ENCODE peak calls at places on chromosomes 6 and 20, in eight cellular contexts. H is uterus; Q is psoas muscle; O is GM12878; U is left ventricle myocardium inferior; N is CD4-positive, CD25-positive, alpha-beta regulatory T cell; V is SJSA1; W is GM23248. E is an unnamed sample.

GRCh38 chr6:155943635-155944034 is 488.0 kb upstream of the NOX3 start:
- DNase-seq in H (no peak), Q (no peak), O (no peak), U (no peak), N (no peak), V (no peak), W (peak), E (no peak)

GRCh38 chr6:146857960-146858308 is 259.2 kb downstream of the ADGB start:
- DNase-seq in H (no peak), Q (no peak), O (no peak), U (no peak), N (no peak), V (no peak), W (no peak), E (no peak)

GRCh38 chr20:58237318-58238182 is 9.1 kb upstream of the ANKRD60 start:
- DNase-seq in H (no peak), Q (no peak), O (no peak), U (no peak), N (no peak), V (no peak), W (peak), E (no peak)

GRCh38 chr6:69795469-69796080 is 1.2 kb downstream of the LMBRD1 start:
- DNase-seq in H (no peak), Q (no peak), O (no peak), U (no peak), N (no peak), V (no peak), W (peak), E (no peak)

GRCh38 chr6:38234934-38235678 is 404.6 kb downstream of the BTBD9 start:
- DNase-seq in H (no peak), Q (no peak), O (peak), U (no peak), N (no peak), V (no peak), W (no peak), E (no peak)

GRCh38 chr6:12602342-12602741 is 114.2 kb upstream of the PHACTR1 start:
- DNase-seq in H (no peak), Q (no peak), O (no peak), U (no peak), N (no peak), V (no peak), W (peak), E (no peak)

GRCh38 chr20:63033635-63034510 is 27.1 kb upstream of the BHLHE23 start:
- DNase-seq in H (no peak), Q (peak), O (no peak), U (peak), N (no peak), V (no peak), W (no peak), E (no peak)

GRCh38 chr20:10508060-10508459 is 73.0 kb downstream of the SLX4IP start:
- DNase-seq in H (no peak), Q (no peak), O (no peak), U (no peak), N (no peak), V (no peak), W (peak), E (no peak)

GRCh38 chr6:150119256-150119655 is 23.6 kb upstream of the PPP1R14C start:
- DNase-seq in H (no peak), Q (no peak), O (no peak), U (no peak), N (no peak), V (no peak), W (peak), E (no peak)

GRCh38 chr6:138769102-138769676 is 4.4 kb upstream of the CCDC28A start:
- DNase-seq in H (no peak), Q (no peak), O (no peak), U (no peak), N (no peak), V (no peak), W (no peak), E (no peak)

GRCh38 chr6:21648475-21649050 is 55.0 kb downstream of the SOX4 start:
- DNase-seq in H (no peak), Q (no peak), O (no peak), U (no peak), N (no peak), V (no peak), W (no peak), E (no peak)

GRCh38 chr6:150325093-150325772 is 43.6 kb upstream of the IYD start:
- DNase-seq in H (no peak), Q (no peak), O (no peak), U (no peak), N (no peak), V (no peak), W (no peak), E (no peak)

GRCh38 chr6:36368921-36369880 is 18.3 kb downstream of the ETV7 start:
- DNase-seq in H (no peak), Q (peak), O (no peak), U (no peak), N (no peak), V (no peak), W (peak), E (no peak)

GRCh38 chr6:22928775-22929174 is 359.4 kb downstream of the HDGFL1 start:
- DNase-seq in H (no peak), Q (no peak), O (no peak), U (no peak), N (no peak), V (no peak), W (no peak), E (no peak)

GRCh38 chr6:33988121-33989015 is 157.5 kb downstream of the GRM4 start:
- DNase-seq in H (peak), Q (no peak), O (no peak), U (no peak), N (no peak), V (peak), W (no peak), E (no peak)

GRCh38 chr20:19688031-19688806 is 69.8 kb upstream of the RIN2 start:
- DNase-seq in H (peak), Q (peak), O (no peak), U (peak), N (no peak), V (peak), W (peak), E (peak)

GRCh38 chr6:34414999-34415858 is 10.6 kb downstream of the RPS10 start:
- DNase-seq in H (peak), Q (no peak), O (no peak), U (no peak), N (peak), V (no peak), W (peak), E (peak)

GRCh38 chr6:16766836-16767745 is 5.8 kb upstream of the ATXN1 start:
- DNase-seq in H (no peak), Q (no peak), O (no peak), U (no peak), N (no peak), V (peak), W (peak), E (no peak)

GRCh38 chr6:162157157-162157556 is 570.4 kb downstream of the PRKN start:
- DNase-seq in H (no peak), Q (no peak), O (peak), U (no peak), N (no peak), V (no peak), W (no peak), E (no peak)

GRCh38 chr20:64111841-64112641 is 4.7 kb upstream of the NPBWR2 start:
- DNase-seq in H (no peak), Q (peak), O (no peak), U (peak), N (no peak), V (peak), W (no peak), E (no peak)

GRCh38 chr6:143399176-143399575 is 51.3 kb downstream of the ADAT2 start:
- DNase-seq in H (no peak), Q (no peak), O (no peak), U (no peak), N (no peak), V (no peak), W (no peak), E (no peak)

GRCh38 chr6:158752613-158753012 is 66.6 kb downstream of the EZR start:
- DNase-seq in H (no peak), Q (no peak), O (no peak), U (peak), N (no peak), V (no peak), W (peak), E (peak)

GRCh38 chr6:168331058-168331457 is 11.5 kb upstream of the DACT2 start:
- DNase-seq in H (no peak), Q (no peak), O (no peak), U (no peak), N (no peak), V (no peak), W (no peak), E (no peak)

GRCh38 chr6:167424060-167424673 is 99.3 kb downstream of the TTLL2 start:
- DNase-seq in H (no peak), Q (no peak), O (no peak), U (no peak), N (no peak), V (no peak), W (no peak), E (no peak)

GRCh38 chr6:33731751-33732282 is 14.9 kb downstream of the IP6K3 start:
- DNase-seq in H (no peak), Q (peak), O (no peak), U (no peak), N (no peak), V (no peak), W (no peak), E (no peak)

GRCh38 chr6:17638212-17638611 is 38.1 kb downstream of the FAM8A1 start:
- DNase-seq in H (no peak), Q (no peak), O (no peak), U (no peak), N (no peak), V (no peak), W (no peak), E (no peak)

GRCh38 chr6:36807750-36808149 is 31.5 kb downstream of the CPNE5 start:
- DNase-seq in H (no peak), Q (no peak), O (no peak), U (no peak), N (no peak), V (no peak), W (no peak), E (no peak)

GRCh38 chr6:87905101-87905517 is 142.5 kb upstream of the SPACA1 start:
- DNase-seq in H (no peak), Q (no peak), O (peak), U (no peak), N (no peak), V (no peak), W (no peak), E (no peak)

GRCh38 chr6:25670793-25671513 is 18.9 kb downstream of the SCGN start:
- DNase-seq in H (no peak), Q (no peak), O (no peak), U (no peak), N (no peak), V (no peak), W (peak), E (no peak)

GRCh38 chr6:39484276-39484675 is 161.8 kb upstream of the KCNK16 start:
- DNase-seq in H (no peak), Q (no peak), O (no peak), U (no peak), N (no peak), V (no peak), W (no peak), E (no peak)

DNA sequence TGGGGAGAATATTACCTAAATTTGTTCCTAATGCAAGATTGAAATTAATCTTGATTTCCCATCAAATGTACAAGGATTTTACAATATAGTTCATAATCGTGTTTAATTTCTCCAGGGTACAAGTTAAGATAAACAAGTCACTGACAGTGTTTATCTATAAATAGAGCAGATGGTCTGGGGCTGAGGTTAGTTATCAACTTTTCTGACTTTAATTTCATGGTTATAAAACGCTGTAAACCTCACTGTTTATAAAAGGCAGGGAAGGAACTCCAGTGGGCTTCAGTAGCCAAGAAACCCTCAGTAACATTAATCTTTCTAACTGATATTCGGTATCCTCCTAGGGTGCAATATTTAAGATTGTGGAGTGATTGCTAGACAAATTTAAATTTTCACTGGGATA is 68.6 kb downstream of the GFRAL start:
- DNase-seq in H (no peak), Q (no peak), O (no peak), U (no peak), N (no peak), V (no peak), W (no peak), E (no peak)
- H3K27ac ChIP-seq in H (no peak), Q (no peak), O (no peak), U (no peak), N (no peak), V (no peak), W (no peak), E (no peak)

GRCh38 chr20:12327205-12327604 is 409.5 kb downstream of the BTBD3 start:
- DNase-seq in H (no peak), Q (no peak), O (no peak), U (no peak), N (no peak), V (no peak), W (no peak), E (no peak)
- H3K27ac ChIP-seq in H (no peak), Q (no peak), O (no peak), U (no peak), N (no peak), V (no peak), W (no peak), E (no peak)

GRCh38 chr6:132054525-132054924 is 103.4 kb upstream of the CCN2 start:
- DNase-seq in H (no peak), Q (no peak), O (no peak), U (no peak), N (no peak), V (no peak), W (peak), E (no peak)
- H3K27ac ChIP-seq in H (no peak), Q (no peak), O (no peak), U (no peak), N (no peak), V (peak), W (peak), E (no peak)

DNA sequence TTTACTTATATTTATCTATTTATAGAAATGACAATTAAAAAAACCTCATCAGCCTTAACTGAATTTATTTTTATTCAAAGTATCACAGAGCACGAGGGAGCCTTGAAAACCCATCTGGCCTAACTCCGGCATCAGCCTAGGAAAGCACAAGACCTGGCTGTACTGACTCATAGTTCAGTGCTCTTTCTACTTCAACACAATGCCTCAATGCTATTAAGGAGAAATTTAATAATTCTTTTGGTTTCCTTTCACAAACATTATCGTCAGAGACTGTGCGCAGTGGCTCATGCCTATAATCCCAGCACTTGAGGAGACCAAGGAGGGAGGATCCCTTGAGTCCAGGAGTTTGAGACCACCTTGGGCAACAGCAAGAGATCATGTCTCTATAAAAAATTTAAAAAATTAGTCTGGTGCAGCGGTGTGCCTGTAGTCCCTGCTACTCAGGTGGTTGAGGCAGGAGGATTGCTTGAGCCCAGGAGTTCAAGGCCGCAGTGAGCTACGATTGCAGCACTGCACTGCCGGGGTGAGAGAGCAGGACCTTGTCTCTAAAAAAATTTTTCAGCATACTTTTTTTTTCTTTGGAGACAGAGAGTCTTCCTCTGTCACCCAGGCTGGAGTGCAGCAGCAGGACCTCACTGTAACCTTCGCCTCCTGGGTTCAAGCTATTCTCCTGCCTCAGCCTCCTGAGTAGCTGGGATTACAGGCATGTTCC is 1.9 kb upstream of the SASH1 start:
- DNase-seq in H (no peak), Q (no peak), O (no peak), U (no peak), N (no peak), V (no peak), W (no peak), E (no peak)
- H3K27ac ChIP-seq in H (peak), Q (peak), O (no peak), U (peak), N (no peak), V (no peak), W (no peak), E (no peak)

GRCh38 chr6:140909156-140909555 is 1223.6 kb upstream of the GJE1 start:
- DNase-seq in H (no peak), Q (no peak), O (no peak), U (no peak), N (no peak), V (no peak), W (peak), E (no peak)
- H3K27ac ChIP-seq in H (no peak), Q (no peak), O (no peak), U (no peak), N (no peak), V (no peak), W (peak), E (no peak)

GRCh38 chr20:53914091-53914860 is 156.1 kb downstream of the BCAS1 start:
- DNase-seq in H (no peak), Q (no peak), O (no peak), U (no peak), N (no peak), V (no peak), W (peak), E (no peak)
- H3K27ac ChIP-seq in H (peak), Q (peak), O (peak), U (peak), N (no peak), V (peak), W (peak), E (peak)

DNA sequence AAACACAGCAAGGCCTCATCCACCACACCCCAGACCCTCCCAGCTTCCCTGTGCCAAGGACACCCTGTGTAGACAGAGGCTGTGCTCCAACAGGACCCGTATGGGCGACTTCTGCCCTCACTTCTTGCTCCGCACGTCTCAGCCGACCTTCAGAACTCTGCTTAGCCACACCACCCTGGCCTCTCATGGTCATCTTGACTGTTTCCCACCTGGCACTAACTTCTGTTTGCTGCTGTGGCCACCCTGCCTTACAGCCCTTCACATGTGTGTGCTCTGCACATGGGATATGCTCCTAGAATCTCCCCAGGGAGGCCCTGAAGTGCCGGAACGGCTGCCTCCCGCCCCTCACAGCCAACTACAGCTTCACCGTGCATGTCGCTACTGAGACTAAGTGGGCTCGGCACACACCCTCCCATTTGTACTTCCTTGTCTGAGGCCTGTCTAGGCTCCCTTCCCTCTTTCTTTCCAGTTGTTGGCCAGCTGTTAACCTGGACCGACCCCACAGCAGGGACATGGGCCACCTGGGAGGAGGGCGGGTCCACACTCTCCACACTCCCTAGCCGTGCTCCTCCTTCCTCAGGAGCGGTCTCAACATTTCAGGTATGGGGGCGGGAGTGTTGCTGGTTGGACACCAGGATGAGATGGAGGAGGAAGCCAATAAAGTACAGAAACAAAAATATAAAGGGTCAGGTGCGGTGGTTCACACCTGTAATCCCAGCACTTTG is 69.6 kb downstream of the PYGB start:
- DNase-seq in H (no peak), Q (no peak), O (no peak), U (no peak), N (no peak), V (no peak), W (no peak), E (no peak)
- H3K27ac ChIP-seq in H (no peak), Q (no peak), O (peak), U (peak), N (no peak), V (no peak), W (no peak), E (peak)

GRCh38 chr6:6703720-6704422 is 115.4 kb downstream of the LY86 start:
- DNase-seq in H (peak), Q (no peak), O (no peak), U (no peak), N (no peak), V (no peak), W (no peak), E (no peak)

GRCh38 chr6:6707143-6707542 is 118.6 kb downstream of the LY86 start:
- DNase-seq in H (no peak), Q (no peak), O (no peak), U (no peak), N (no peak), V (no peak), W (no peak), E (no peak)

GRCh38 chr6:6701864-6702263 is 113.3 kb downstream of the LY86 start:
- DNase-seq in H (peak), Q (no peak), O (no peak), U (no peak), N (no peak), V (no peak), W (peak), E (no peak)

GRCh38 chr6:6705061-6705425 is 116.5 kb downstream of the LY86 start:
- DNase-seq in H (no peak), Q (no peak), O (no peak), U (no peak), N (no peak), V (no peak), W (no peak), E (no peak)

DNA sequence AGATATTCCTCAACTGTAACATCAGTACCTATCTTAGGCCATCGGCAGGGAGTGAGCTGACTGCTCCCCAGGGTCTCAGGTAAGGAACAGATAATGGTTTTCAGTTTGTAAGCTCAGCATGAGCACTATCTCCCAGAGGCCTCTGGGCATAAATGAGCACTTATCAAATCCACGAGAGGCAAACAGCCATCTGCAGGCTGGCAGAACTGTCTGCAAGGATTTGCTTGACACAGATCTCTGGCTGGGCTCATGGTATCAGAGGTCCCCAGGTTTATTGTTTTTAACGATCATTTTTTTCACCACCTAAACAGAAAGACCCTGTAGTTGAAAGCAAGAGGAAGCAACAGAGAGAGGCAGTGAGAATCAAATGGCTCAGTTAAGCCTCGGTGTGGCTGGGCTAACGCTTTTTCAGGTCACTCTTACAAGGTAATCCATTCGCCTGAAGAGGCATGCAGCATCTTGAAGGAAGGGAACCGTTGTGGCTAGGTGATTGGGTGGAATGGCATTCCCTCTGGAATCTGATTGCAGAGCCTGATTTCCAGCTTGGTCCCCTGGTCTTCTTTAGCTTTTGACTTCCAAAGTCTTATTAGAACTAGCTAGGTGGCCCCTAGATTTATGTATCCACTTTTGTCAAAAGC is 116.0 kb downstream of the LY86 start:
- DNase-seq in H (no peak), Q (no peak), O (no peak), U (no peak), N (no peak), V (no peak), W (no peak), E (no peak)
- H3K27ac ChIP-seq in H (no peak), Q (no peak), O (no peak), U (no peak), N (no peak), V (no peak), W (no peak), E (no peak)

E was measured in substantia nigra.